ENCODE peak calls at places on chromosome 5, in six cellular contexts. E is GM04503; I is stimulated activated CD4-positive, alpha-beta T cell treated with anti-CD3 and anti-CD28 coated beads, Interleukin-4, amount 100 ng/mL, for 1 hour; T is posterior cingulate gyrus; S is NCI-H1092 treated with DMSO at 0.1 percent for 48 hours; V is CD4-positive, alpha-beta T cell. L is an unnamed sample.

GRCh38 chr5:96316017-96316416 is 117.0 kb downstream of the PCSK1 start:
- DNase-seq in E (no peak), S (no peak), I (no peak), V (no peak), T (no peak), L (no peak)

GRCh38 chr5:82018462-82018861 is 46.6 kb downstream of the ATG10 start:
- DNase-seq in E (no peak), I (no peak), S (peak), V (no peak), T (peak), L (no peak)

GRCh38 chr5:139376364-139376763 is 6.7 kb downstream of the SLC23A1 start:
- DNase-seq in T (no peak), S (no peak), E (no peak), I (no peak), V (no peak), L (no peak)

GRCh38 chr5:139698461-139699146 is 50.5 kb downstream of the CXXC5 start:
- DNase-seq in V (no peak), E (peak), I (no peak), T (peak), S (peak), L (peak)

GRCh38 chr5:1564182-1564748 is 40.5 kb upstream of the LPCAT1 start:
- DNase-seq in E (no peak), I (no peak), V (no peak), S (no peak), T (no peak), L (no peak)

GRCh38 chr5:92963801-92964200 is 617.2 kb downstream of the NR2F1-AS1 start:
- DNase-seq in T (no peak), S (no peak), E (no peak), I (no peak), V (no peak), L (no peak)

GRCh38 chr5:179343902-179344300 is 1.4 kb downstream of the ADAMTS2 start:
- DNase-seq in T (peak), E (no peak), S (peak), I (no peak), V (no peak), L (no peak)

GRCh38 chr5:9544056-9544455 is 1.8 kb downstream of the SEMA5A start:
- DNase-seq in V (no peak), S (no peak), I (no peak), T (no peak), E (no peak), L (peak)

GRCh38 chr5:170751631-170752030 is 31.9 kb upstream of the GABRP start:
- DNase-seq in I (no peak), V (no peak), S (peak), E (no peak), T (no peak), L (no peak)

GRCh38 chr5:147403659-147404640 is 105.9 kb downstream of the DPYSL3 start:
- DNase-seq in I (no peak), S (no peak), E (peak), T (peak), V (no peak), L (peak)

GRCh38 chr5:142644640-142645361 is 41.1 kb downstream of the FGF1 start:
- DNase-seq in E (peak), I (no peak), V (no peak), S (no peak), T (peak), L (no peak)

GRCh38 chr5:17910318-17910717 is 276.1 kb downstream of the TAF11L14 start:
- DNase-seq in T (no peak), S (no peak), E (no peak), I (no peak), V (no peak), L (no peak)

GRCh38 chr5:133370281-133370890 is 242.0 kb downstream of the FSTL4 start:
- DNase-seq in T (peak), V (no peak), E (no peak), S (no peak), I (no peak), L (no peak)

GRCh38 chr5:171893290-171893890 is 107.8 kb downstream of the SMIM23 start:
- DNase-seq in S (no peak), V (no peak), E (peak), T (no peak), I (no peak), L (no peak)

GRCh38 chr5:155114655-155115054 is 101.1 kb downstream of the KIF4B start:
- DNase-seq in E (no peak), I (no peak), S (no peak), T (peak), V (no peak), L (no peak)

GRCh38 chr5:35884125-35884788 is 27.6 kb downstream of the IL7R start:
- DNase-seq in E (peak), T (no peak), S (no peak), I (no peak), V (no peak), L (no peak)

GRCh38 chr5:114447084-114447773 is 85.4 kb downstream of the KCNN2 start:
- DNase-seq in T (no peak), I (no peak), V (no peak), S (peak), E (no peak), L (no peak)